ENCODE peak calls at places on chromosome 14, in eight cellular contexts. Q, Y, V, T, C, X, A and E are unnamed samples.

GRCh38 chr14:76486251-76486743 is 110.4 kb downstream of the ESRRB start:
- DNase-seq in T (no peak), C (no peak), V (no peak), Q (no peak), A (no peak), X (no peak), Y (no peak), E (no peak)

GRCh38 chr14:93103392-93104080 is 12.2 kb downstream of the ITPK1 start:
- DNase-seq in C (no peak), T (no peak), V (peak; percentile 74), A (peak; percentile 35), Q (peak; percentile 88), Y (peak; percentile 86), X (no peak), E (peak; percentile 70)

GRCh38 chr14:45134051-45134958 is at the start of gene FKBP3:
- DNase-seq in C (peak; percentile 99), A (peak; percentile 98), Q (peak; percentile 98), V (peak; percentile 97), T (peak; percentile 96), Y (peak; percentile 86), X (peak; percentile 99), E (peak; percentile 98)

GRCh38 chr14:103008768-103009342 is 48.5 kb downstream of the CDC42BPB start:
- DNase-seq in T (no peak), X (peak; percentile 72), C (no peak), V (peak; percentile 55), Y (no peak), A (no peak), Q (peak; percentile 21), E (no peak)

GRCh38 chr14:90521121-90521929 is 124.5 kb downstream of the CALM1 start:
- DNase-seq in X (no peak), V (peak; percentile 55), T (no peak), A (no peak), Q (no peak), Y (no peak), C (no peak), E (no peak)

GRCh38 chr14:96889091-96889490 is 91.9 kb downstream of the VRK1 start:
- DNase-seq in Q (no peak), A (no peak), T (no peak), X (no peak), C (no peak), Y (no peak), V (no peak), E (no peak)

GRCh38 chr14:52852810-52853521 is 61.6 kb upstream of the GNPNAT1 start:
- DNase-seq in Q (no peak), C (no peak), Y (no peak), V (no peak), T (no peak), A (no peak), X (peak; percentile 20), E (no peak)

GRCh38 chr14:83529531-83529930 is 1995.9 kb upstream of the SEL1L start:
- DNase-seq in X (peak; percentile 61), Y (no peak), Q (no peak), T (no peak), V (no peak), C (no peak), A (no peak), E (no peak)

GRCh38 chr14:31843361-31844091 is 233.6 kb upstream of the ARHGAP5 start:
- DNase-seq in Y (no peak), V (no peak), T (no peak), C (no peak), Q (no peak), X (peak; percentile 19), A (no peak), E (no peak)

GRCh38 chr14:63922696-63923421 is 70.1 kb downstream of the SYNE2 start:
- DNase-seq in Y (no peak), X (peak; percentile 17), V (peak; percentile 75), Q (no peak), A (no peak), T (no peak), C (peak; percentile 83), E (no peak)

GRCh38 chr14:73802431-73803188 is 49.0 kb upstream of the PTGR2 start:
- DNase-seq in Y (no peak), V (no peak), X (no peak), T (no peak), A (no peak), Q (peak; percentile 49), C (peak; percentile 68), E (no peak)

DNA sequence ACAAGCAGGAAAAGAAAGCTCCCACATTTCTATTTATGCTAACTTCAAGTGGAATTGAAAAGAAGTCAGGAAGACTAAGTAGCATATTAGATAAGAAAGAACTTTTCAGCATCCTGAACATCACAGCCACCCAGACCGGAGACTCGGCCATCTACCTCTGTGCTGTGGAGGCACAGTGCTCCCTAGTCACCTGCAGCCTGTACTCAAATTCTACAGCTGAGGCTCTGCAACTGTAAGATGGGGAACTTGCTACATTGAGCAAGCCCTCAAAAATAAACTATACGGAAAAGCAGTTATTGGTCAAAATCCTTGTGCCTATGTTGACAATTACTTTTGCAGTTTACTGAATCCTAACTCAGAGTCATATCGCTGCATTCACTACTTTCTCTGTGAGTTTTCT is 361.9 kb downstream of the DAD1 start:
- DNase-seq in T (no peak), X (no peak), V (no peak), Q (no peak), A (no peak), C (no peak), Y (no peak), E (no peak)
- TF ChIP-seq POLR2A in T (no peak), X (no peak), V (no peak), Q (no peak), A (no peak), C (no peak), Y (no peak), E (no peak)

DNA sequence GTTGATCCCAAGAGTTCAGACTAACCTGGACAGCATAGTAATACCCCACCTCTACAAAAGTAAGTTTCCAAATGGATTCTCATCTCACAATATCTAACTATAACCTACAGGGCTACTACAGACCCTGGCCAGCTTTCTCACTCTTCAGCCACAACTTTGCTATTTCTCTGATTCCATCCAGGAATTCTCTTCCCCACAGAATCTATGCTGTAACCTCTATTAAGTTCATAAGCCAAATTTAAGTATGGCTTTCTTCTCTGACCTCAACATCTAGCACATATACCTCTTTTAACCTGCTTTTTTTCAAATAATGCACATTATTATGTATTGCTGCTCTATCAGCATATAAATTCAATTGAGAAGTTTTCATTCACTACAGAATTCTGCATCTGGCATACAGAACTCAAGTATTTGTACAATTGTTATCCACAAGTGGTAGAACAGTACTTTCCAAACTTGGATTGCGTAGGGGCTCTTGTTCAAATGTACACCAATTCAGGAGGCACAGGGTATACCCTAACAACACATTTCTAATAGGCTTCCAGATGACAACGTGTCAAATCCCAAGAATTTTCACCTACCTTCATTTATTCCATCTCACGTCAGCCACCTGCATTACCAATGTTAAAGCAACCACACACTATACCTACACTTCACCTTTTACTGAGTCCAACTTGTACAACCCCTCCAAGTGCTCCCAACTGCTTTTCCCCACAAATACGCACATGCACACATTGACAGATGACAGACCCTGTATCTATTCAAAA is 3.8 kb downstream of the RPS29 start:
- DNase-seq in Y (no peak), X (no peak), Q (no peak), T (no peak), V (no peak), A (no peak), C (no peak), E (no peak)
- TF ChIP-seq POLR2A in Y (peak; percentile 63), X (no peak), Q (peak; percentile 17), T (no peak), V (no peak), A (no peak), C (no peak), E (peak; percentile 63)

GRCh38 chr14:104872469-104873341 is 7.6 kb downstream of the CEP170B start:
- DNase-seq in V (peak; percentile 65), A (peak; percentile 18), Q (no peak), X (peak; percentile 37), Y (no peak), T (no peak), C (no peak), E (no peak)

GRCh38 chr14:104871145-104871655 is 6.1 kb downstream of the CEP170B start:
- DNase-seq in V (no peak), A (no peak), C (no peak), X (no peak), T (no peak), Q (no peak), Y (no peak), E (no peak)

GRCh38 chr14:104870368-104871144 is 5.5 kb downstream of the CEP170B start:
- DNase-seq in T (no peak), X (no peak), A (no peak), V (peak; percentile 44), Y (no peak), Q (no peak), C (no peak), E (peak; percentile 51)

GRCh38 chr14:104873380-104874055 is 8.4 kb downstream of the CEP170B start:
- DNase-seq in V (no peak), Y (no peak), Q (no peak), X (no peak), T (no peak), A (no peak), C (no peak), E (no peak)

DNA sequence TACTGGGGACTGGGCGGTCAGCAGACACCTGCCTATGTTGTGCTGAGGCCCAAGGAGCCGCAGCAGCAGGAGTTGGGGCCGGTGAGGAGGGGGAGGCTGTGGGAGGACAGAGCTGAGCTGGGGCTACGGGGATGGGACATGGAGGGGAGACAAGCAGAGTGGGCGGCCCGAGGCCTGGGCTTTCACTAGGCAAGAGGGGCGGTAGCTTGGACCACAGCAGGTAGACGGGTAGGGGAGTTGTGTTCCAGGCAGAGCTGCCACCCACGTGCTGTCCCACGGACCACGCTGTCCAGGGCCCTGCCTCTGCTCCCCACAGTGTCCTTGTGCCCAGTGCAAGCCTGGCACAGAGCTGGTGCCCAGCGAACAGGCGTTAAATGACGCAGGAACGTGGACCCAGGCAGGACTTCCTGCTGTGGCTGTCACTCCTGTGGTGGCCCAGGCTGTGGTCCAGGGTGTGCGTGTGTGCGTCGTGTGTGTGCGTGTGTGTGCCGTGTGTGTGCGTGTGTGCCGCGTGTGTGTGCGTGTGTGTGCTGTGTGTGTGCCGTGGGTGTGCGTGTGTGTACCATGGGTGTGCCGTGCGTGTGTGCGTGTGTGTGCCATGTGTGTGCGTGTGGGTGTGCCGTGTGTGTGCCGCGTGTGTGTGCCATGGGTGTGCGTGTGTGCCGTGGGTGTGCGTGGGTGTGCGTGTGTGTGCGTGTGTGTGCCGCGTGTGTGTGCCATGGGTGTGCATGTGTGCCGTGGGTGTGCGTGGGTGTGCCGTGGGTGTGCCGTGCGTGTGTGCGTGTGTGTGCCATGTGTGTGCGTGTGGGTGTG is 6.8 kb downstream of the CEP170B start:
- DNase-seq in X (no peak), T (no peak), V (no peak), Q (no peak), C (no peak), A (no peak), Y (no peak), E (no peak)
- TF ChIP-seq POLR2A in X (no peak), T (no peak), V (no peak), Q (no peak), C (no peak), A (no peak), Y (no peak), E (no peak)

DNA sequence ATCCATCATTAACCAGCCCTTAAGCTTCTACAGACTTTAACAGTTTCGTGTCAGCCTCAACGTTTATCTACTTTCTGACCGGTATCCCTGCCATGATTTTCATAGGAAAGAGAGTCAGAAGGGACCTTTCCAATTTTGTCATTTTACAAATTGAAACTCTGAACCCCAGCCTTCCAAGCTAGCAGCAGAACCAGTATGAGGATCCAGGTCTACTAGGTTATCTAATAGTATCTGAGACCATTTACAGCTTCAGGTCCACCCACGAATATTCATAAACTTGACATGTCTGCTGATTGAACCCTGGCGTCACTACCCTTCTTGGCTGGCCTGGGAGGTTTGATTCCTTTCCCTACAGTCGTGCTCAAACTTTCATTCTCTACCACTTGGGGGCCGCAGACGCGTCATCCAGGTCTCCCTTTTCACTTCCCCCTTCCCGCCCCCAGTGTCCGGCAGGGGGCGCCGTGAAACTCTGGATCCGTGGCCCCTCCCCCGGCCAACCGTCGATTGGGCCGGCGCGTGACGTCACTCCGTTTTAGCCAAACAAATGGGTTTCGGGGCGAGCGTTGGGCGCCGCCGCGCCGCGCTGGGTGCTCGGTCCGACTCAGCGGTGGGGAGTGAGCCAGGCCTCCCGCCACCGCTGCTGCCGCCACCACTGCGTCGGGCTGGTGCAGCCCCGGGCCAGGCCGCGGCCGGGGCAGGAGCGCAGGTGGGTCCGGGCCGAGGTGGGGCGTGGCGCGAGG is at the start of gene FBXO34:
- DNase-seq in Y (peak; percentile 80), V (peak; percentile 100), X (peak; percentile 94), C (peak; percentile 99), A (peak; percentile 99), Q (peak; percentile 97), T (peak; percentile 100), E (peak; percentile 98)
- TF ChIP-seq POLR2A in Y (peak; percentile 82), V (no peak), X (peak; percentile 80), C (peak; percentile 97), A (peak; percentile 96), Q (peak; percentile 88), T (peak; percentile 96), E (peak; percentile 90)